ENCODE peak calls at places on chromosomes 6 and 20, in eight cellular contexts. One of them, this sample, is unnamed.

GRCh38 chr6:56430629-56431600 is 183.5 kb upstream of the COL21A1 start:
- DNase-seq in HFF-Myc: no peak
- DNase-seq in glutamatergic neuron: no peak
- DNase-seq in upper lobe of left lung: peak
- DNase-seq in sciatic nerve: no peak
- DNase-seq in neuronal stem cell: no peak
- DNase-seq in RWPE1: no peak
- DNase-seq in heart right ventricle: no peak
- DNase-seq in this sample: no peak

GRCh38 chr6:22888147-22888831 is 318.9 kb downstream of the HDGFL1 start:
- DNase-seq in HFF-Myc: no peak
- DNase-seq in glutamatergic neuron: no peak
- DNase-seq in upper lobe of left lung: no peak
- DNase-seq in sciatic nerve: no peak
- DNase-seq in neuronal stem cell: no peak
- DNase-seq in RWPE1: no peak
- DNase-seq in heart right ventricle: no peak
- DNase-seq in this sample: no peak

GRCh38 chr20:4750381-4750780 is 28.7 kb downstream of the PRND start:
- DNase-seq in HFF-Myc: no peak
- DNase-seq in glutamatergic neuron: no peak
- DNase-seq in upper lobe of left lung: no peak
- DNase-seq in sciatic nerve: no peak
- DNase-seq in neuronal stem cell: no peak
- DNase-seq in RWPE1: no peak
- DNase-seq in heart right ventricle: no peak
- DNase-seq in this sample: no peak

GRCh38 chr6:44538131-44538835 is 150.8 kb downstream of the CDC5L start:
- DNase-seq in HFF-Myc: no peak
- DNase-seq in glutamatergic neuron: no peak
- DNase-seq in upper lobe of left lung: no peak
- DNase-seq in sciatic nerve: no peak
- DNase-seq in neuronal stem cell: no peak
- DNase-seq in RWPE1: no peak
- DNase-seq in heart right ventricle: no peak
- DNase-seq in this sample: no peak

GRCh38 chr20:60787264-60787663 is 464.8 kb upstream of the CDH4 start:
- DNase-seq in HFF-Myc: no peak
- DNase-seq in glutamatergic neuron: no peak
- DNase-seq in upper lobe of left lung: no peak
- DNase-seq in sciatic nerve: no peak
- DNase-seq in neuronal stem cell: no peak
- DNase-seq in RWPE1: no peak
- DNase-seq in heart right ventricle: no peak
- DNase-seq in this sample: no peak

GRCh38 chr6:137641474-137642077 is 147.4 kb upstream of the OLIG3 start:
- DNase-seq in HFF-Myc: peak
- DNase-seq in glutamatergic neuron: peak
- DNase-seq in upper lobe of left lung: no peak
- DNase-seq in sciatic nerve: peak
- DNase-seq in neuronal stem cell: peak
- DNase-seq in RWPE1: peak
- DNase-seq in heart right ventricle: peak
- DNase-seq in this sample: peak

GRCh38 chr20:58553166-58553696 is 38.0 kb upstream of the APCDD1L start:
- DNase-seq in HFF-Myc: no peak
- DNase-seq in glutamatergic neuron: no peak
- DNase-seq in upper lobe of left lung: no peak
- DNase-seq in sciatic nerve: no peak
- DNase-seq in neuronal stem cell: no peak
- DNase-seq in RWPE1: no peak
- DNase-seq in heart right ventricle: no peak
- DNase-seq in this sample: no peak

GRCh38 chr6:29537714-29538403 is 21.7 kb downstream of the UBD start:
- DNase-seq in HFF-Myc: no peak
- DNase-seq in glutamatergic neuron: no peak
- DNase-seq in upper lobe of left lung: no peak
- DNase-seq in sciatic nerve: no peak
- DNase-seq in neuronal stem cell: no peak
- DNase-seq in RWPE1: no peak
- DNase-seq in heart right ventricle: no peak
- DNase-seq in this sample: no peak

GRCh38 chr20:3000852-3001523 is 42.4 kb upstream of the GNRH2 start:
- DNase-seq in HFF-Myc: peak
- DNase-seq in glutamatergic neuron: no peak
- DNase-seq in upper lobe of left lung: no peak
- DNase-seq in sciatic nerve: no peak
- DNase-seq in neuronal stem cell: peak
- DNase-seq in RWPE1: peak
- DNase-seq in heart right ventricle: no peak
- DNase-seq in this sample: no peak

GRCh38 chr6:105745464-105746129 is 340.5 kb upstream of the PRDM1 start:
- DNase-seq in HFF-Myc: no peak
- DNase-seq in glutamatergic neuron: no peak
- DNase-seq in upper lobe of left lung: no peak
- DNase-seq in sciatic nerve: no peak
- DNase-seq in neuronal stem cell: no peak
- DNase-seq in RWPE1: no peak
- DNase-seq in heart right ventricle: no peak
- DNase-seq in this sample: no peak

GRCh38 chr20:23641936-23642751 is 4.4 kb upstream of the CST3 start:
- DNase-seq in HFF-Myc: peak
- DNase-seq in glutamatergic neuron: no peak
- DNase-seq in upper lobe of left lung: no peak
- DNase-seq in sciatic nerve: no peak
- DNase-seq in neuronal stem cell: no peak
- DNase-seq in RWPE1: peak
- DNase-seq in heart right ventricle: no peak
- DNase-seq in this sample: peak

GRCh38 chr6:88536056-88536455 is 369.9 kb upstream of the CNR1 start:
- DNase-seq in HFF-Myc: no peak
- DNase-seq in glutamatergic neuron: no peak
- DNase-seq in upper lobe of left lung: no peak
- DNase-seq in sciatic nerve: no peak
- DNase-seq in neuronal stem cell: no peak
- DNase-seq in RWPE1: no peak
- DNase-seq in heart right ventricle: no peak
- DNase-seq in this sample: no peak

GRCh38 chr20:63085087-63085861 is 78.5 kb upstream of the BHLHE23 start:
- DNase-seq in HFF-Myc: no peak
- DNase-seq in glutamatergic neuron: peak
- DNase-seq in upper lobe of left lung: peak
- DNase-seq in sciatic nerve: peak
- DNase-seq in neuronal stem cell: no peak
- DNase-seq in RWPE1: no peak
- DNase-seq in heart right ventricle: peak
- DNase-seq in this sample: peak

GRCh38 chr6:68778356-68779020 is 143.4 kb downstream of the ADGRB3 start:
- DNase-seq in HFF-Myc: no peak
- DNase-seq in glutamatergic neuron: peak
- DNase-seq in upper lobe of left lung: no peak
- DNase-seq in sciatic nerve: no peak
- DNase-seq in neuronal stem cell: peak
- DNase-seq in RWPE1: peak
- DNase-seq in heart right ventricle: no peak
- DNase-seq in this sample: no peak

GRCh38 chr20:4522310-4522709 is 199.4 kb upstream of the PRND start:
- DNase-seq in HFF-Myc: no peak
- DNase-seq in glutamatergic neuron: no peak
- DNase-seq in upper lobe of left lung: peak
- DNase-seq in sciatic nerve: no peak
- DNase-seq in neuronal stem cell: no peak
- DNase-seq in RWPE1: no peak
- DNase-seq in heart right ventricle: no peak
- DNase-seq in this sample: no peak

GRCh38 chr6:46772754-46773153 is 20.4 kb upstream of the MEP1A start:
- DNase-seq in HFF-Myc: no peak
- DNase-seq in glutamatergic neuron: no peak
- DNase-seq in upper lobe of left lung: no peak
- DNase-seq in sciatic nerve: no peak
- DNase-seq in neuronal stem cell: no peak
- DNase-seq in RWPE1: no peak
- DNase-seq in heart right ventricle: no peak
- DNase-seq in this sample: peak

GRCh38 chr6:100622907-100623692 is 158.4 kb upstream of the SIM1 start:
- DNase-seq in HFF-Myc: no peak
- DNase-seq in glutamatergic neuron: no peak
- DNase-seq in upper lobe of left lung: no peak
- DNase-seq in sciatic nerve: no peak
- DNase-seq in neuronal stem cell: no peak
- DNase-seq in RWPE1: no peak
- DNase-seq in heart right ventricle: no peak
- DNase-seq in this sample: no peak

GRCh38 chr20:32091888-32092346 is 17.6 kb upstream of the TM9SF4 start:
- DNase-seq in HFF-Myc: no peak
- DNase-seq in glutamatergic neuron: peak
- DNase-seq in upper lobe of left lung: peak
- DNase-seq in sciatic nerve: peak
- DNase-seq in neuronal stem cell: peak
- DNase-seq in RWPE1: peak
- DNase-seq in heart right ventricle: peak
- DNase-seq in this sample: peak

GRCh38 chr6:144712541-144712940 is 427.4 kb downstream of the UTRN start:
- DNase-seq in HFF-Myc: no peak
- DNase-seq in glutamatergic neuron: no peak
- DNase-seq in upper lobe of left lung: no peak
- DNase-seq in sciatic nerve: no peak
- DNase-seq in neuronal stem cell: no peak
- DNase-seq in RWPE1: no peak
- DNase-seq in heart right ventricle: no peak
- DNase-seq in this sample: no peak

GRCh38 chr6:140490086-140490485 is 1115.6 kb upstream of the CITED2 start:
- DNase-seq in HFF-Myc: no peak
- DNase-seq in glutamatergic neuron: no peak
- DNase-seq in upper lobe of left lung: no peak
- DNase-seq in sciatic nerve: no peak
- DNase-seq in neuronal stem cell: no peak
- DNase-seq in RWPE1: no peak
- DNase-seq in heart right ventricle: no peak
- DNase-seq in this sample: no peak

GRCh38 chr6:167668019-167668753 is 158.5 kb upstream of the AFDN start:
- DNase-seq in HFF-Myc: no peak
- DNase-seq in glutamatergic neuron: peak
- DNase-seq in upper lobe of left lung: no peak
- DNase-seq in sciatic nerve: no peak
- DNase-seq in neuronal stem cell: peak
- DNase-seq in RWPE1: no peak
- DNase-seq in heart right ventricle: no peak
- DNase-seq in this sample: no peak

GRCh38 chr20:5065489-5066383 is 54.0 kb downstream of the PCNA start:
- DNase-seq in HFF-Myc: peak
- DNase-seq in glutamatergic neuron: no peak
- DNase-seq in upper lobe of left lung: no peak
- DNase-seq in sciatic nerve: peak
- DNase-seq in neuronal stem cell: no peak
- DNase-seq in RWPE1: peak
- DNase-seq in heart right ventricle: peak
- DNase-seq in this sample: peak

GRCh38 chr6:20169786-20170185 is 42.5 kb downstream of the MBOAT1 start:
- DNase-seq in HFF-Myc: no peak
- DNase-seq in glutamatergic neuron: no peak
- DNase-seq in upper lobe of left lung: no peak
- DNase-seq in sciatic nerve: no peak
- DNase-seq in neuronal stem cell: no peak
- DNase-seq in RWPE1: no peak
- DNase-seq in heart right ventricle: no peak
- DNase-seq in this sample: no peak

GRCh38 chr6:6483168-6483567 is 105.4 kb upstream of the LY86 start:
- DNase-seq in HFF-Myc: no peak
- DNase-seq in glutamatergic neuron: no peak
- DNase-seq in upper lobe of left lung: no peak
- DNase-seq in sciatic nerve: no peak
- DNase-seq in neuronal stem cell: no peak
- DNase-seq in RWPE1: no peak
- DNase-seq in heart right ventricle: no peak
- DNase-seq in this sample: no peak

GRCh38 chr6:43865947-43866346 is 95.9 kb downstream of the VEGFA start:
- DNase-seq in HFF-Myc: peak
- DNase-seq in glutamatergic neuron: no peak
- DNase-seq in upper lobe of left lung: no peak
- DNase-seq in sciatic nerve: no peak
- DNase-seq in neuronal stem cell: no peak
- DNase-seq in RWPE1: no peak
- DNase-seq in heart right ventricle: no peak
- DNase-seq in this sample: no peak

GRCh38 chr6:100665041-100665380 is 200.3 kb upstream of the SIM1 start:
- DNase-seq in HFF-Myc: no peak
- DNase-seq in glutamatergic neuron: no peak
- DNase-seq in upper lobe of left lung: no peak
- DNase-seq in sciatic nerve: no peak
- DNase-seq in neuronal stem cell: no peak
- DNase-seq in RWPE1: no peak
- DNase-seq in heart right ventricle: no peak
- DNase-seq in this sample: no peak

GRCh38 chr20:39851459-39851858 is 837.6 kb downstream of the MAFB start:
- DNase-seq in HFF-Myc: no peak
- DNase-seq in glutamatergic neuron: no peak
- DNase-seq in upper lobe of left lung: no peak
- DNase-seq in sciatic nerve: no peak
- DNase-seq in neuronal stem cell: no peak
- DNase-seq in RWPE1: no peak
- DNase-seq in heart right ventricle: no peak
- DNase-seq in this sample: no peak

GRCh38 chr6:142886431-142887170 is 58.4 kb downstream of the HIVEP2 start:
- DNase-seq in HFF-Myc: no peak
- DNase-seq in glutamatergic neuron: no peak
- DNase-seq in upper lobe of left lung: no peak
- DNase-seq in sciatic nerve: no peak
- DNase-seq in neuronal stem cell: no peak
- DNase-seq in RWPE1: no peak
- DNase-seq in heart right ventricle: no peak
- DNase-seq in this sample: no peak

GRCh38 chr20:32574296-32575226 is 10.6 kb downstream of the NOL4L start:
- DNase-seq in HFF-Myc: peak
- DNase-seq in glutamatergic neuron: peak
- DNase-seq in upper lobe of left lung: no peak
- DNase-seq in sciatic nerve: no peak
- DNase-seq in neuronal stem cell: no peak
- DNase-seq in RWPE1: peak
- DNase-seq in heart right ventricle: no peak
- DNase-seq in this sample: no peak

GRCh38 chr6:43097098-43097489 is 21.0 kb downstream of the PTK7 start:
- DNase-seq in HFF-Myc: no peak
- DNase-seq in glutamatergic neuron: no peak
- DNase-seq in upper lobe of left lung: no peak
- DNase-seq in sciatic nerve: no peak
- DNase-seq in neuronal stem cell: no peak
- DNase-seq in RWPE1: no peak
- DNase-seq in heart right ventricle: no peak
- DNase-seq in this sample: no peak